ENCODE peak calls at places on chromosome 1, in seven cellular contexts. One of them, this sample, is unnamed. For H3K4me1, the result is how much of the 10 kb centered on the place peaks cover.

GRCh38 chr1:204659061-204659460 is 26.5 kb downstream of the LRRN2 start:
- DNase-seq in lower lobe of right lung: no peak
- DNase-seq in psoas muscle: no peak
- DNase-seq in body of pancreas: no peak
- DNase-seq in neural progenitor cell: no peak
- DNase-seq in Peyer's patch: no peak
- DNase-seq in transverse colon: no peak
- DNase-seq in this sample: no peak

GRCh38 chr1:75855010-75855409 is 58.3 kb downstream of the MSH4 start:
- DNase-seq in psoas muscle: no peak
- DNase-seq in lower lobe of right lung: no peak
- DNase-seq in neural progenitor cell: no peak
- DNase-seq in transverse colon: no peak
- DNase-seq in Peyer's patch: no peak
- DNase-seq in body of pancreas: no peak
- DNase-seq in this sample: no peak

GRCh38 chr1:19011832-19012231 is 55.4 kb upstream of the IFFO2 start:
- DNase-seq in transverse colon: no peak
- DNase-seq in body of pancreas: no peak
- DNase-seq in lower lobe of right lung: no peak
- DNase-seq in neural progenitor cell: no peak
- DNase-seq in Peyer's patch: no peak
- DNase-seq in psoas muscle: no peak
- DNase-seq in this sample: no peak

GRCh38 chr1:206736878-206737728 is 33.5 kb upstream of the IL19 start:
- DNase-seq in psoas muscle: no peak
- DNase-seq in neural progenitor cell: no peak
- DNase-seq in body of pancreas: no peak
- DNase-seq in lower lobe of right lung: no peak
- DNase-seq in Peyer's patch: peak
- DNase-seq in transverse colon: peak
- DNase-seq in this sample: peak

GRCh38 chr1:172818841-172819527 is 160.1 kb downstream of the FASLG start:
- DNase-seq in Peyer's patch: peak
- DNase-seq in psoas muscle: no peak
- DNase-seq in body of pancreas: no peak
- DNase-seq in transverse colon: peak
- DNase-seq in neural progenitor cell: no peak
- DNase-seq in lower lobe of right lung: no peak
- DNase-seq in this sample: no peak

GRCh38 chr1:93537924-93538323 is 90.0 kb downstream of the FNBP1L start:
- DNase-seq in neural progenitor cell: no peak
- DNase-seq in lower lobe of right lung: no peak
- DNase-seq in Peyer's patch: no peak
- DNase-seq in psoas muscle: no peak
- DNase-seq in transverse colon: no peak
- DNase-seq in body of pancreas: no peak
- DNase-seq in this sample: no peak

GRCh38 chr1:116694524-116694923 is 27.0 kb upstream of the IGSF3 start:
- DNase-seq in psoas muscle: peak
- DNase-seq in neural progenitor cell: no peak
- DNase-seq in lower lobe of right lung: no peak
- DNase-seq in transverse colon: no peak
- DNase-seq in Peyer's patch: no peak
- DNase-seq in body of pancreas: no peak
- DNase-seq in this sample: no peak

GRCh38 chr1:235133086-235133485 is 4.4 kb upstream of the TOMM20 start:
- DNase-seq in neural progenitor cell: no peak
- DNase-seq in Peyer's patch: no peak
- DNase-seq in transverse colon: no peak
- DNase-seq in body of pancreas: no peak
- DNase-seq in psoas muscle: no peak
- DNase-seq in lower lobe of right lung: no peak
- DNase-seq in this sample: no peak

GRCh38 chr1:184223216-184223615 is 163.6 kb upstream of the C1orf21 start:
- DNase-seq in Peyer's patch: no peak
- DNase-seq in body of pancreas: no peak
- DNase-seq in psoas muscle: no peak
- DNase-seq in transverse colon: no peak
- DNase-seq in lower lobe of right lung: no peak
- DNase-seq in neural progenitor cell: no peak
- DNase-seq in this sample: no peak

DNA sequence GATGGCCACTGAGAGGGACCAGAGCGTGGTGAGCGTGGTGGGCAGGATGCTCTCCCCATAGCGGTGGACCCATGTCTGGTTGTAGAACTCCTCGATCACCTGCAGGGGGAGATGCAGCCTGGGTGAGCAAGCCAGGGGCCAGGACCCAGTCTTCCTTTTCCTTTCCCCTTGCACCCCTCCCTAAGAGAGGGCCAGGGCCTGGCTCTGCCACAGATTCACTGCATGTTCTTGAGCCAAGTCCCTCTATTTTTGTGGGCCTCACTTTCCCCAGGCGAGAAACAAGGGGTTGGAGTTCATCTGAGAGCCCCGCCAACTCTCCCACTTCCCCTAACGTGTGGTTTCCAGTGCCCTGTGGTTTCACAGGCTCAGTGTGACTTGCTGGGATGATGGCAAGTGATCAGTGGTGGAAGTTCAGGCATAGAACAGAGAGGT is 27.5 kb downstream of the SLC2A1 start:
- DNase-seq in body of pancreas: no peak
- DNase-seq in neural progenitor cell: peak
- DNase-seq in Peyer's patch: peak
- DNase-seq in transverse colon: peak
- DNase-seq in lower lobe of right lung: no peak
- DNase-seq in psoas muscle: no peak
- DNase-seq in this sample: peak
- H3K4me1 ChIP-seq in body of pancreas: under half
- H3K4me1 ChIP-seq in neural progenitor cell: under half
- H3K4me1 ChIP-seq in Peyer's patch: under half
- H3K4me1 ChIP-seq in transverse colon: under half
- H3K4me1 ChIP-seq in lower lobe of right lung: half or more
- H3K4me1 ChIP-seq in psoas muscle: under half
- H3K4me1 ChIP-seq in this sample: half or more

GRCh38 chr1:151133339-151133761 is 13.1 kb downstream of the SEMA6C start:
- DNase-seq in body of pancreas: no peak
- DNase-seq in psoas muscle: no peak
- DNase-seq in lower lobe of right lung: no peak
- DNase-seq in Peyer's patch: no peak
- DNase-seq in transverse colon: no peak
- DNase-seq in neural progenitor cell: peak
- DNase-seq in this sample: no peak

GRCh38 chr1:151134396-151134795 is 12.0 kb downstream of the SEMA6C start:
- DNase-seq in lower lobe of right lung: no peak
- DNase-seq in neural progenitor cell: no peak
- DNase-seq in Peyer's patch: no peak
- DNase-seq in body of pancreas: no peak
- DNase-seq in psoas muscle: no peak
- DNase-seq in transverse colon: no peak
- DNase-seq in this sample: no peak

GRCh38 chr1:151130837-151131586 is 15.4 kb downstream of the SEMA6C start:
- DNase-seq in psoas muscle: peak
- DNase-seq in neural progenitor cell: peak
- DNase-seq in body of pancreas: peak
- DNase-seq in lower lobe of right lung: peak
- DNase-seq in transverse colon: peak
- DNase-seq in Peyer's patch: peak
- DNase-seq in this sample: peak

GRCh38 chr1:151131832-151132675 is 14.4 kb downstream of the SEMA6C start:
- DNase-seq in Peyer's patch: no peak
- DNase-seq in transverse colon: peak
- DNase-seq in lower lobe of right lung: no peak
- DNase-seq in psoas muscle: peak
- DNase-seq in neural progenitor cell: peak
- DNase-seq in body of pancreas: no peak
- DNase-seq in this sample: no peak

GRCh38 chr1:151132676-151133338 is 13.6 kb downstream of the SEMA6C start:
- DNase-seq in transverse colon: no peak
- DNase-seq in lower lobe of right lung: no peak
- DNase-seq in neural progenitor cell: peak
- DNase-seq in psoas muscle: no peak
- DNase-seq in Peyer's patch: no peak
- DNase-seq in body of pancreas: no peak
- DNase-seq in this sample: no peak
- H3K4me3 ChIP-seq in transverse colon: peak
- H3K4me3 ChIP-seq in lower lobe of right lung: peak
- H3K4me3 ChIP-seq in neural progenitor cell: peak
- H3K4me3 ChIP-seq in psoas muscle: no peak
- H3K4me3 ChIP-seq in Peyer's patch: no peak
- H3K4me3 ChIP-seq in body of pancreas: no peak
- H3K4me3 ChIP-seq in this sample: no peak

GRCh38 chr1:3337798-3338724 is 116.4 kb upstream of the ARHGEF16 start:
- DNase-seq in psoas muscle: no peak
- DNase-seq in lower lobe of right lung: no peak
- DNase-seq in body of pancreas: no peak
- DNase-seq in transverse colon: no peak
- DNase-seq in neural progenitor cell: no peak
- DNase-seq in Peyer's patch: no peak
- DNase-seq in this sample: no peak
- H3K4me1 ChIP-seq in psoas muscle: under half
- H3K4me1 ChIP-seq in lower lobe of right lung: under half
- H3K4me1 ChIP-seq in body of pancreas: half or more
- H3K4me1 ChIP-seq in transverse colon: under half
- H3K4me1 ChIP-seq in neural progenitor cell: under half
- H3K4me1 ChIP-seq in Peyer's patch: under half
- H3K4me1 ChIP-seq in this sample: under half

DNA sequence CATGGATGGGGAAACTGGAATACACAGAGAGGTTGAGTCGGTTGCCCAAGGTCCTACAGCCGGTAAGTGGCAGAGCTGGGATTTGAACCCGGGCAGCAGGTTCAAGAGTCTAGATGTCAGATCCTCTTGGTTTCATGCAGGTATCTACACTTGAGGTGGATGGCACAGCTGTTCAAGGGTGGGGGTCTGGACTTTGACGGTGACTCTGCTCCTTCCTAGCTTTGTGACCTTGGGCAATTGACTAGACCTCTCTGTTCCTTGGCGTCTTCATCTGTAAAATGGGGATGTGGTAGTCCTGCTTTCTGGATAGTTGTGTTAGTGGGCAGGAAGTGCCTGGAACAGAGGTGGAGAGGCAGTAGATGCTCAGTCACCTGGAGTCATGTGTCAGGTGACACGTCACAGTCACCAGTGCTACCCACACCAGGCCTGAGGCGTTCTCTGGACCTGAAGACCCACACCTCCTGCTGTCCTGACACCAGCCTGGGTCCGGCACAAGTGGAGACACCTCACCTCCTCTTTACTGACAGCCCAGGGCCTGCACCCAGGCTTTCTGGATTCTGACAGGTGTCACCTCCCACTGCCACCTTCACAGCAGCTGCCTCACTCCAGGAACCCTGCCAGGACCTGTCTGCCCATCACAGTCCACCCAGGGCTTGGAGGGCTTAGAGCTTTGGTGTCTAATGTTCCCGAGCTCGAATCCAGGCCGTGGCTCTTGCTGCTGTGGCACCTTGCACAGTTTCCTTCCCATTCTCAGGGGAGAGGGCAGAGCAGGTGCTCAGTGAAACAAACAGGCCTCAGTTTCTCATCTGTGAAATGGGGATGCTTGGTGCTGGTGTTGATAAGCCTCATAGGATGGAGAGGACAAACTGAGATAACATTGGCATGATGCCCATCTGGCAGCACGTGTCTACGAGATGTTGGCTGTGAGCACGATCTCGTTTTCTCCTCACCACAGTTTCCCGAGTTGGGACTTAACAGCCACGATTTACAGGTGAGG is 83.2 kb upstream of the RUNX3 start:
- DNase-seq in neural progenitor cell: no peak
- DNase-seq in transverse colon: no peak
- DNase-seq in psoas muscle: no peak
- DNase-seq in lower lobe of right lung: no peak
- DNase-seq in body of pancreas: no peak
- DNase-seq in Peyer's patch: no peak
- DNase-seq in this sample: no peak
- H3K4me3 ChIP-seq in neural progenitor cell: no peak
- H3K4me3 ChIP-seq in transverse colon: no peak
- H3K4me3 ChIP-seq in psoas muscle: no peak
- H3K4me3 ChIP-seq in lower lobe of right lung: no peak
- H3K4me3 ChIP-seq in body of pancreas: no peak
- H3K4me3 ChIP-seq in Peyer's patch: no peak
- H3K4me3 ChIP-seq in this sample: no peak

GRCh38 chr1:59062743-59063142 is 234.2 kb upstream of the FGGY start:
- DNase-seq in neural progenitor cell: no peak
- DNase-seq in Peyer's patch: no peak
- DNase-seq in body of pancreas: no peak
- DNase-seq in transverse colon: peak
- DNase-seq in lower lobe of right lung: no peak
- DNase-seq in psoas muscle: peak
- DNase-seq in this sample: no peak

GRCh38 chr1:59066231-59066630 is 230.7 kb upstream of the FGGY start:
- DNase-seq in body of pancreas: no peak
- DNase-seq in neural progenitor cell: no peak
- DNase-seq in transverse colon: no peak
- DNase-seq in Peyer's patch: no peak
- DNase-seq in psoas muscle: no peak
- DNase-seq in lower lobe of right lung: no peak
- DNase-seq in this sample: no peak

GRCh38 chr1:59061876-59062275 is 235.0 kb upstream of the FGGY start:
- DNase-seq in Peyer's patch: peak
- DNase-seq in lower lobe of right lung: peak
- DNase-seq in transverse colon: peak
- DNase-seq in neural progenitor cell: no peak
- DNase-seq in psoas muscle: peak
- DNase-seq in body of pancreas: peak
- DNase-seq in this sample: no peak

GRCh38 chr1:59064592-59064991 is 232.3 kb upstream of the FGGY start:
- DNase-seq in body of pancreas: no peak
- DNase-seq in neural progenitor cell: no peak
- DNase-seq in psoas muscle: no peak
- DNase-seq in lower lobe of right lung: no peak
- DNase-seq in Peyer's patch: no peak
- DNase-seq in transverse colon: no peak
- DNase-seq in this sample: no peak

DNA sequence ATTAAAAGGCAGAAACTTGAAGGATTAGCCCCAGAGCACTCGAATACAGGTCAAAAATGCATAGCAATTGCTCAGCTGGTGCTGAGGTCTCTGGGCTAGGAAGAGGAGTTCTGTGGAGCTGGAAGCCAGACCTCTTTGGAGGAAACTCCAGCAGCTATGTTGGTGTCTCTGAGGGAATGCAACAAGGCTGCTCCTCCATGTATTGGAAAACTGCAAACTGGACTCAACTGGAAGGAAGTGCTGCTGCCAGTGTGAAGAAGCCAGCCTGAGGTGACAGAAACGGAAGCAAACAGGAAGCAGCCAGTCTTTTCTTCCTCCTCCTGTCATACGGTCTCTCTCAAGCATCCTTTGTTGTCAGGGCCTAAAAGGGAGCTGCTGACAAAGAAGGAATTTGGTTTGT is 233.4 kb upstream of the FGGY start:
- DNase-seq in psoas muscle: no peak
- DNase-seq in body of pancreas: no peak
- DNase-seq in neural progenitor cell: peak
- DNase-seq in transverse colon: no peak
- DNase-seq in Peyer's patch: peak
- DNase-seq in lower lobe of right lung: no peak
- DNase-seq in this sample: no peak
- H3K4me1 ChIP-seq in psoas muscle: under half
- H3K4me1 ChIP-seq in body of pancreas: under half
- H3K4me1 ChIP-seq in neural progenitor cell: under half
- H3K4me1 ChIP-seq in transverse colon: under half
- H3K4me1 ChIP-seq in Peyer's patch: under half
- H3K4me1 ChIP-seq in lower lobe of right lung: under half
- H3K4me1 ChIP-seq in this sample: under half

This sample was measured in effector memory CD4-positive, alpha-beta T cell.